ENCODE peak calls at places on chromosomes 4 and X, in four cellular contexts. One of them, this sample, is unnamed.

GRCh38 chr4:118225521-118225920 is 127.3 kb downstream of the PRSS12 start:
- DNase-seq in HFF-Myc: peak
- DNase-seq in heart right ventricle: no peak
- DNase-seq in choroid plexus epithelial cell: no peak
- DNase-seq in this sample: no peak

GRCh38 chr4:7900351-7900750 is 39.3 kb downstream of the AFAP1 start:
- DNase-seq in HFF-Myc: no peak
- DNase-seq in heart right ventricle: no peak
- DNase-seq in choroid plexus epithelial cell: no peak
- DNase-seq in this sample: no peak

GRCh38 chr4:45120163-45120562 is 393.8 kb upstream of the GNPDA2 start:
- DNase-seq in heart right ventricle: no peak
- DNase-seq in choroid plexus epithelial cell: peak
- DNase-seq in HFF-Myc: no peak
- DNase-seq in this sample: no peak

GRCh38 chr4:110049951-110050925 is 137.6 kb downstream of the EGF start:
- DNase-seq in HFF-Myc: peak
- DNase-seq in choroid plexus epithelial cell: peak
- DNase-seq in heart right ventricle: no peak
- DNase-seq in this sample: no peak

GRCh38 chr4:138034871-138035270 is 207.3 kb downstream of the SLC7A11 start:
- DNase-seq in choroid plexus epithelial cell: peak
- DNase-seq in HFF-Myc: no peak
- DNase-seq in heart right ventricle: no peak
- DNase-seq in this sample: no peak

GRCh38 chr4:5389756-5390155 is 318.6 kb downstream of the EVC2 start:
- DNase-seq in heart right ventricle: no peak
- DNase-seq in HFF-Myc: no peak
- DNase-seq in choroid plexus epithelial cell: no peak
- DNase-seq in this sample: no peak

GRCh38 chrX:10111364-10112148 is 45.2 kb upstream of the CLCN4 start:
- DNase-seq in heart right ventricle: no peak
- DNase-seq in choroid plexus epithelial cell: no peak
- DNase-seq in HFF-Myc: no peak
- DNase-seq in this sample: no peak

GRCh38 chr4:175339100-175339707 is 421.0 kb downstream of the ADAM29 start:
- DNase-seq in HFF-Myc: no peak
- DNase-seq in heart right ventricle: no peak
- DNase-seq in choroid plexus epithelial cell: peak
- DNase-seq in this sample: no peak

GRCh38 chrX:72387247-72387646 is 81.5 kb upstream of the CITED1 start:
- DNase-seq in heart right ventricle: no peak
- DNase-seq in HFF-Myc: no peak
- DNase-seq in choroid plexus epithelial cell: no peak
- DNase-seq in this sample: no peak

GRCh38 chrX:76454456-76454927 is 27.0 kb downstream of the MAGEE1 start:
- DNase-seq in choroid plexus epithelial cell: peak
- DNase-seq in heart right ventricle: no peak
- DNase-seq in HFF-Myc: no peak
- DNase-seq in this sample: no peak

GRCh38 chr4:138186264-138186663 is 55.9 kb downstream of the SLC7A11 start:
- DNase-seq in heart right ventricle: no peak
- DNase-seq in HFF-Myc: no peak
- DNase-seq in choroid plexus epithelial cell: no peak
- DNase-seq in this sample: no peak

GRCh38 chrX:22534643-22535042 is 261.9 kb downstream of the CBLL2 start:
- DNase-seq in HFF-Myc: no peak
- DNase-seq in choroid plexus epithelial cell: peak
- DNase-seq in heart right ventricle: peak
- DNase-seq in this sample: no peak

GRCh38 chrX:143632625-143633387 is 3.1 kb downstream of the SLITRK4 start:
- DNase-seq in heart right ventricle: no peak
- DNase-seq in choroid plexus epithelial cell: no peak
- DNase-seq in HFF-Myc: no peak
- DNase-seq in this sample: no peak

GRCh38 chr4:16727218-16727617 is 171.2 kb downstream of the LDB2 start:
- DNase-seq in choroid plexus epithelial cell: no peak
- DNase-seq in HFF-Myc: no peak
- DNase-seq in heart right ventricle: no peak
- DNase-seq in this sample: no peak

GRCh38 chr4:138226351-138226750 is 15.8 kb downstream of the SLC7A11 start:
- DNase-seq in HFF-Myc: no peak
- DNase-seq in heart right ventricle: no peak
- DNase-seq in choroid plexus epithelial cell: no peak
- DNase-seq in this sample: no peak

GRCh38 chr4:159010563-159011260 is 92.2 kb upstream of the RAPGEF2 start:
- DNase-seq in heart right ventricle: peak
- DNase-seq in HFF-Myc: no peak
- DNase-seq in choroid plexus epithelial cell: peak
- DNase-seq in this sample: no peak

GRCh38 chr4:123893746-123894095 is 497.1 kb downstream of the SPRY1 start:
- DNase-seq in heart right ventricle: no peak
- DNase-seq in HFF-Myc: no peak
- DNase-seq in choroid plexus epithelial cell: peak
- DNase-seq in this sample: no peak

GRCh38 chr4:55251896-55252295 is 94.1 kb upstream of the SRD5A3 start:
- DNase-seq in heart right ventricle: no peak
- DNase-seq in HFF-Myc: no peak
- DNase-seq in choroid plexus epithelial cell: no peak
- DNase-seq in this sample: no peak

GRCh38 chr4:78370625-78371372 is 180.8 kb upstream of the ANXA3 start:
- DNase-seq in heart right ventricle: no peak
- DNase-seq in choroid plexus epithelial cell: no peak
- DNase-seq in HFF-Myc: no peak
- DNase-seq in this sample: no peak

GRCh38 chrX:44162964-44163475 is 180.5 kb downstream of the EFHC2 start:
- DNase-seq in HFF-Myc: no peak
- DNase-seq in choroid plexus epithelial cell: peak
- DNase-seq in heart right ventricle: no peak
- DNase-seq in this sample: no peak

GRCh38 chr4:89111833-89112563 is 665 bp downstream of the TIGD2 start:
- DNase-seq in choroid plexus epithelial cell: peak
- DNase-seq in heart right ventricle: no peak
- DNase-seq in HFF-Myc: peak
- DNase-seq in this sample: no peak

GRCh38 chr4:1981251-1982055 is 27.3 kb downstream of the NELFA start:
- DNase-seq in heart right ventricle: no peak
- DNase-seq in HFF-Myc: no peak
- DNase-seq in choroid plexus epithelial cell: peak
- DNase-seq in this sample: no peak

GRCh38 chrX:12991575-12991974 is 16.7 kb downstream of the TMSB4X start:
- DNase-seq in heart right ventricle: no peak
- DNase-seq in HFF-Myc: no peak
- DNase-seq in choroid plexus epithelial cell: no peak
- DNase-seq in this sample: no peak

GRCh38 chrX:140733766-140734342 is 24.3 kb downstream of the LINC00632 start:
- DNase-seq in HFF-Myc: peak
- DNase-seq in choroid plexus epithelial cell: peak
- DNase-seq in heart right ventricle: no peak
- DNase-seq in this sample: no peak

GRCh38 chr4:145824469-145824868 is 114.2 kb downstream of the ZNF827 start:
- DNase-seq in choroid plexus epithelial cell: no peak
- DNase-seq in HFF-Myc: no peak
- DNase-seq in heart right ventricle: no peak
- DNase-seq in this sample: no peak

GRCh38 chr4:147201016-147201415 is 255.4 kb upstream of the TTC29 start:
- DNase-seq in HFF-Myc: no peak
- DNase-seq in choroid plexus epithelial cell: peak
- DNase-seq in heart right ventricle: no peak
- DNase-seq in this sample: no peak

GRCh38 chr4:174228988-174229387 is 54.5 kb downstream of the FBXO8 start:
- DNase-seq in heart right ventricle: no peak
- DNase-seq in choroid plexus epithelial cell: no peak
- DNase-seq in HFF-Myc: no peak
- DNase-seq in this sample: no peak

GRCh38 chrX:17470136-17470535 is 95.1 kb downstream of the NHS start:
- DNase-seq in heart right ventricle: no peak
- DNase-seq in HFF-Myc: no peak
- DNase-seq in choroid plexus epithelial cell: peak
- DNase-seq in this sample: no peak

GRCh38 chr4:77358315-77358928 is 201.4 kb downstream of the CCNG2 start:
- DNase-seq in choroid plexus epithelial cell: peak
- DNase-seq in HFF-Myc: peak
- DNase-seq in heart right ventricle: no peak
- DNase-seq in this sample: no peak

GRCh38 chrX:17674611-17675010 is 62.7 kb upstream of the SCML1 start:
- DNase-seq in heart right ventricle: no peak
- DNase-seq in HFF-Myc: no peak
- DNase-seq in choroid plexus epithelial cell: peak
- DNase-seq in this sample: no peak

GRCh38 chr4:101417046-101417445 is 69.7 kb upstream of the PPP3CA start:
- DNase-seq in HFF-Myc: no peak
- DNase-seq in heart right ventricle: no peak
- DNase-seq in choroid plexus epithelial cell: no peak
- DNase-seq in this sample: no peak

GRCh38 chr4:107838763-107839162 is 14.0 kb downstream of the SGMS2 start:
- DNase-seq in choroid plexus epithelial cell: peak
- DNase-seq in HFF-Myc: no peak
- DNase-seq in heart right ventricle: no peak
- DNase-seq in this sample: no peak

GRCh38 chrX:68831405-68832100 is 2.7 kb downstream of the EFNB1 start:
- DNase-seq in HFF-Myc: no peak
- DNase-seq in heart right ventricle: no peak
- DNase-seq in choroid plexus epithelial cell: no peak
- DNase-seq in this sample: peak

GRCh38 chr4:48031802-48032525 is 15.4 kb downstream of the NIPAL1 start:
- DNase-seq in choroid plexus epithelial cell: peak
- DNase-seq in heart right ventricle: no peak
- DNase-seq in HFF-Myc: no peak
- DNase-seq in this sample: no peak

GRCh38 chr4:3098346-3098745 is 23.9 kb downstream of the HTT start:
- DNase-seq in choroid plexus epithelial cell: no peak
- DNase-seq in HFF-Myc: no peak
- DNase-seq in heart right ventricle: no peak
- DNase-seq in this sample: no peak
- TF ChIP-seq CTCF in choroid plexus epithelial cell: no peak
- TF ChIP-seq CTCF in HFF-Myc: no peak
- TF ChIP-seq CTCF in heart right ventricle: no peak
- TF ChIP-seq CTCF in this sample: no peak

GRCh38 chrX:104309169-104309568 is 54.4 kb upstream of the ESX1 start:
- DNase-seq in HFF-Myc: no peak
- DNase-seq in choroid plexus epithelial cell: no peak
- DNase-seq in heart right ventricle: no peak
- DNase-seq in this sample: no peak
- TF ChIP-seq CTCF in HFF-Myc: peak
- TF ChIP-seq CTCF in choroid plexus epithelial cell: peak
- TF ChIP-seq CTCF in heart right ventricle: no peak
- TF ChIP-seq CTCF in this sample: no peak

GRCh38 chrX:38672646-38673045 is 111.3 kb downstream of the TSPAN7 start:
- DNase-seq in HFF-Myc: no peak
- DNase-seq in heart right ventricle: no peak
- DNase-seq in choroid plexus epithelial cell: no peak
- DNase-seq in this sample: no peak
- TF ChIP-seq CTCF in HFF-Myc: no peak
- TF ChIP-seq CTCF in heart right ventricle: no peak
- TF ChIP-seq CTCF in choroid plexus epithelial cell: no peak
- TF ChIP-seq CTCF in this sample: no peak

DNA sequence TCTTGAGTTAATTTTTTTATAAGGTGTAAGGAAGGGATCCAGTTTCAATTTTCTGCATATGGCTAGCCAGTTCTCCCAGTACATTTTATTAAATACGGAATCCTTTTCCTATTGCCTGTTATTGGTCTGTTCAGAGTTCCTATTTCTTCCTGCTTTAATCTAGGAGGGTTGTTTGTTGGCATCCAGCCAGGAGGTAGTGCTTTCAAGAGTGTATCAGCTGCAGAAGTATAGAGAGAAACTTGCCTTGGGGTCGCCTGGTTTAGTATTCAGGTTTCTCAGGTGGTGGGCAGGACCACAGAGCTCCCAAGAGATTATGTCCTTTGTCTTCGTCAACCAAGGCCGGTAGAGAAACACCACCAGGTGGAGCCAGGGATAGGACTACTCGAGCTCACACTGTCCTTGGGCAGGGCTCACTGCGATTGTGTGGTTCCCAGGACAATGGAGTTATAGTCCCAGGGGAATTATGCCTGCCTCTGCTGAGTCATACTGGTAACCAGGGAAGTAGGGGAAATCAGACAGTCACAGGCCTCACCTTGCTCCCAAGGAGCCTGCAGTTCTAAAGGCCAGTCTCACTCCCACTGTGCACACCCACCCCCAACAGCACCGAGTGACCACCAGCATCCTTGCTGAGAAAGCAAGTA is 168.1 kb downstream of the VSIG4 start:
- DNase-seq in heart right ventricle: no peak
- DNase-seq in HFF-Myc: no peak
- DNase-seq in choroid plexus epithelial cell: no peak
- DNase-seq in this sample: no peak
- TF ChIP-seq CTCF in heart right ventricle: peak
- TF ChIP-seq CTCF in HFF-Myc: no peak
- TF ChIP-seq CTCF in choroid plexus epithelial cell: no peak
- TF ChIP-seq CTCF in this sample: no peak

GRCh38 chr4:41154814-41155177 is 59.5 kb downstream of the APBB2 start:
- DNase-seq in heart right ventricle: no peak
- DNase-seq in choroid plexus epithelial cell: no peak
- DNase-seq in HFF-Myc: no peak
- DNase-seq in this sample: no peak
- TF ChIP-seq CTCF in heart right ventricle: no peak
- TF ChIP-seq CTCF in choroid plexus epithelial cell: no peak
- TF ChIP-seq CTCF in HFF-Myc: no peak
- TF ChIP-seq CTCF in this sample: no peak

DNA sequence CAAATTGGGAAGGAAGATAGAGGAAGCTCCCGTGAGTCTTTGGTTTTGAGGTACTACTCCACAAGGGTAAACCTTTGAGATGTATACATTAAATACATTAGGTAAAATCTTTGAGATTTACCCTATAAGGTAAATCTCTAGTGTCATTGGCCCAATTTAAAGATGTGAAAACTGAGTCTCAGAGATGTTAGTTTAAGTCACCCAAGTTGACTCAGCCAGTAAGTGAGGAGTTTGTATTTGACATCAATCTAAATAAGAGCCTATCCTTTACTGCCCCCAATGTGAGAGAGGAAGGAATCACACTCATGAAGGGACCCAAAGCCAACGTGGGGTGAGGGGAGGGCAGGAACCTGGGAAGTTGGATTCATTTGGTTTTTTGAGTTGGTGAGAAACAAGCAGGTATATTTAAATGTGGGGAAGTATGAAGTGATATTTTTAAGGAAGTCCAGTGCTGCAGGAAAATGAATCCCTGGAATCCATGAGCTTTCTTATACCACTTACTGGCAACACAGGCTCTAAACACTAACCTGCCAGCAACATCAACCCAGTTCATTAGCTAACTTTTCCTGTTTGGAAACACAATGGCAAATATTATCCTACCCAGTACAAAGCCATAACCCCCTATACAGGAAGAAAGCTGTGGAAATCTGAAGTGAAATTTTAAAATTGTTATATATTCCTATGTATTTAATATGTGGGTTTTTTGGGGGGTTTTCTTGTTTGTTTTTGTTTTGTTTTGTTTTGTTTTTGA is 55.3 kb downstream of the PALLD start:
- DNase-seq in choroid plexus epithelial cell: peak
- DNase-seq in heart right ventricle: no peak
- DNase-seq in HFF-Myc: no peak
- DNase-seq in this sample: no peak
- TF ChIP-seq CTCF in choroid plexus epithelial cell: peak
- TF ChIP-seq CTCF in heart right ventricle: peak
- TF ChIP-seq CTCF in HFF-Myc: peak
- TF ChIP-seq CTCF in this sample: no peak

This sample was measured in mesothelial cell of epicardium.